ENCODE peak calls at places on chromosomes 6 and 20, in seven cellular contexts. One of them, this sample, is unnamed.

GRCh38 chr6:148590881-148591280 is 155.9 kb upstream of the UST start:
- DNase-seq in testis: peak
- DNase-seq in caudate nucleus: no peak
- DNase-seq in lower leg skin: no peak
- DNase-seq in NCI-H345: no peak
- DNase-seq in GM12865: no peak
- DNase-seq in NCI-H1436: no peak
- DNase-seq in this sample: no peak

GRCh38 chr6:79011940-79012339 is 66.1 kb downstream of the PHIP start:
- DNase-seq in testis: no peak
- DNase-seq in caudate nucleus: no peak
- DNase-seq in lower leg skin: no peak
- DNase-seq in NCI-H345: no peak
- DNase-seq in GM12865: no peak
- DNase-seq in NCI-H1436: no peak
- DNase-seq in this sample: no peak

GRCh38 chr20:36875702-36876472 is at the start of gene TLDC2:
- DNase-seq in testis: no peak
- DNase-seq in caudate nucleus: no peak
- DNase-seq in lower leg skin: no peak
- DNase-seq in NCI-H345: no peak
- DNase-seq in GM12865: no peak
- DNase-seq in NCI-H1436: no peak
- DNase-seq in this sample: no peak

GRCh38 chr6:35259946-35260626 is 551 bp downstream of the ZNF76 start:
- DNase-seq in testis: peak
- DNase-seq in caudate nucleus: no peak
- DNase-seq in lower leg skin: peak
- DNase-seq in NCI-H345: peak
- DNase-seq in GM12865: peak
- DNase-seq in NCI-H1436: peak
- DNase-seq in this sample: no peak

GRCh38 chr6:21740719-21741118 is 147.2 kb downstream of the SOX4 start:
- DNase-seq in testis: no peak
- DNase-seq in caudate nucleus: no peak
- DNase-seq in lower leg skin: no peak
- DNase-seq in NCI-H345: peak
- DNase-seq in GM12865: no peak
- DNase-seq in NCI-H1436: no peak
- DNase-seq in this sample: no peak

GRCh38 chr6:127266892-127267741 is 453 bp downstream of the RNF146 start:
- DNase-seq in testis: peak
- DNase-seq in caudate nucleus: peak
- DNase-seq in lower leg skin: no peak
- DNase-seq in NCI-H345: peak
- DNase-seq in GM12865: peak
- DNase-seq in NCI-H1436: peak
- DNase-seq in this sample: peak

GRCh38 chr6:142846883-142847287 is 98.1 kb downstream of the HIVEP2 start:
- DNase-seq in testis: no peak
- DNase-seq in caudate nucleus: no peak
- DNase-seq in lower leg skin: no peak
- DNase-seq in NCI-H345: no peak
- DNase-seq in GM12865: peak
- DNase-seq in NCI-H1436: no peak
- DNase-seq in this sample: no peak

GRCh38 chr6:136095961-136096360 is 154.2 kb downstream of the MTFR2 start:
- DNase-seq in testis: peak
- DNase-seq in caudate nucleus: no peak
- DNase-seq in lower leg skin: no peak
- DNase-seq in NCI-H345: no peak
- DNase-seq in GM12865: no peak
- DNase-seq in NCI-H1436: no peak
- DNase-seq in this sample: no peak

GRCh38 chr6:6521961-6522360 is 66.6 kb upstream of the LY86 start:
- DNase-seq in testis: no peak
- DNase-seq in caudate nucleus: no peak
- DNase-seq in lower leg skin: no peak
- DNase-seq in NCI-H345: no peak
- DNase-seq in GM12865: no peak
- DNase-seq in NCI-H1436: no peak
- DNase-seq in this sample: no peak

GRCh38 chr6:42042108-42042507 is 8.2 kb upstream of the TAF8 start:
- DNase-seq in testis: no peak
- DNase-seq in caudate nucleus: no peak
- DNase-seq in lower leg skin: no peak
- DNase-seq in NCI-H345: no peak
- DNase-seq in GM12865: no peak
- DNase-seq in NCI-H1436: no peak
- DNase-seq in this sample: no peak

GRCh38 chr6:79170915-79171314 is 63.6 kb downstream of the HMGN3 start:
- DNase-seq in testis: no peak
- DNase-seq in caudate nucleus: no peak
- DNase-seq in lower leg skin: no peak
- DNase-seq in NCI-H345: peak
- DNase-seq in GM12865: peak
- DNase-seq in NCI-H1436: peak
- DNase-seq in this sample: no peak

GRCh38 chr6:11848252-11848651 is 69.6 kb upstream of the ADTRP start:
- DNase-seq in testis: no peak
- DNase-seq in caudate nucleus: no peak
- DNase-seq in lower leg skin: no peak
- DNase-seq in NCI-H345: no peak
- DNase-seq in GM12865: no peak
- DNase-seq in NCI-H1436: no peak
- DNase-seq in this sample: no peak

GRCh38 chr6:88983532-88983931 is 20.1 kb upstream of the RNGTT start:
- DNase-seq in testis: peak
- DNase-seq in caudate nucleus: no peak
- DNase-seq in lower leg skin: no peak
- DNase-seq in NCI-H345: no peak
- DNase-seq in GM12865: peak
- DNase-seq in NCI-H1436: peak
- DNase-seq in this sample: no peak

GRCh38 chr6:10237284-10238043 is 177.4 kb downstream of the TFAP2A start:
- DNase-seq in testis: no peak
- DNase-seq in caudate nucleus: no peak
- DNase-seq in lower leg skin: no peak
- DNase-seq in NCI-H345: no peak
- DNase-seq in GM12865: no peak
- DNase-seq in NCI-H1436: no peak
- DNase-seq in this sample: no peak

GRCh38 chr6:168377856-168378832 is 58.6 kb upstream of the DACT2 start:
- DNase-seq in testis: no peak
- DNase-seq in caudate nucleus: no peak
- DNase-seq in lower leg skin: no peak
- DNase-seq in NCI-H345: peak
- DNase-seq in GM12865: no peak
- DNase-seq in NCI-H1436: no peak
- DNase-seq in this sample: peak

GRCh38 chr6:110125361-110125760 is 54.1 kb downstream of the WASF1 start:
- DNase-seq in testis: no peak
- DNase-seq in caudate nucleus: no peak
- DNase-seq in lower leg skin: no peak
- DNase-seq in NCI-H345: peak
- DNase-seq in GM12865: no peak
- DNase-seq in NCI-H1436: no peak
- DNase-seq in this sample: no peak

GRCh38 chr20:33061626-33062025 is 7.9 kb downstream of the BPIFB3 start:
- DNase-seq in testis: no peak
- DNase-seq in caudate nucleus: no peak
- DNase-seq in lower leg skin: no peak
- DNase-seq in NCI-H345: no peak
- DNase-seq in GM12865: no peak
- DNase-seq in NCI-H1436: no peak
- DNase-seq in this sample: no peak

GRCh38 chr20:13995841-13996240 is 525 bp downstream of the MACROD2 start:
- DNase-seq in testis: peak
- DNase-seq in caudate nucleus: no peak
- DNase-seq in lower leg skin: no peak
- DNase-seq in NCI-H345: peak
- DNase-seq in GM12865: no peak
- DNase-seq in NCI-H1436: peak
- DNase-seq in this sample: no peak

GRCh38 chr6:30684386-30685156 is 1.9 kb downstream of the PPP1R18 start:
- DNase-seq in testis: no peak
- DNase-seq in caudate nucleus: no peak
- DNase-seq in lower leg skin: peak
- DNase-seq in NCI-H345: no peak
- DNase-seq in GM12865: peak
- DNase-seq in NCI-H1436: no peak
- DNase-seq in this sample: no peak

GRCh38 chr6:4775591-4776492 is at the start of gene CDYL:
- DNase-seq in testis: peak
- DNase-seq in caudate nucleus: peak
- DNase-seq in lower leg skin: peak
- DNase-seq in NCI-H345: peak
- DNase-seq in GM12865: peak
- DNase-seq in NCI-H1436: peak
- DNase-seq in this sample: peak

GRCh38 chr6:118284736-118285360 is 263.2 kb upstream of the PLN start:
- DNase-seq in testis: no peak
- DNase-seq in caudate nucleus: no peak
- DNase-seq in lower leg skin: no peak
- DNase-seq in NCI-H345: peak
- DNase-seq in GM12865: no peak
- DNase-seq in NCI-H1436: no peak
- DNase-seq in this sample: peak

GRCh38 chr6:75363304-75363703 is 78.7 kb upstream of the TMEM30A start:
- DNase-seq in testis: no peak
- DNase-seq in caudate nucleus: no peak
- DNase-seq in lower leg skin: no peak
- DNase-seq in NCI-H345: no peak
- DNase-seq in GM12865: peak
- DNase-seq in NCI-H1436: no peak
- DNase-seq in this sample: no peak

GRCh38 chr20:36579996-36580545 is 6.7 kb downstream of the TGIF2 start:
- DNase-seq in testis: peak
- DNase-seq in caudate nucleus: no peak
- DNase-seq in lower leg skin: no peak
- DNase-seq in NCI-H345: no peak
- DNase-seq in GM12865: no peak
- DNase-seq in NCI-H1436: no peak
- DNase-seq in this sample: no peak

GRCh38 chr6:107656883-107657282 is 167.0 kb downstream of the SOBP start:
- DNase-seq in testis: no peak
- DNase-seq in caudate nucleus: no peak
- DNase-seq in lower leg skin: no peak
- DNase-seq in NCI-H345: no peak
- DNase-seq in GM12865: peak
- DNase-seq in NCI-H1436: no peak
- DNase-seq in this sample: no peak

GRCh38 chr6:130852844-130853554 is 25.8 kb downstream of the SMLR1 start:
- DNase-seq in testis: no peak
- DNase-seq in caudate nucleus: no peak
- DNase-seq in lower leg skin: no peak
- DNase-seq in NCI-H345: no peak
- DNase-seq in GM12865: no peak
- DNase-seq in NCI-H1436: no peak
- DNase-seq in this sample: no peak

GRCh38 chr6:12064125-12064524 is 52.0 kb downstream of the HIVEP1 start:
- DNase-seq in testis: no peak
- DNase-seq in caudate nucleus: no peak
- DNase-seq in lower leg skin: no peak
- DNase-seq in NCI-H345: no peak
- DNase-seq in GM12865: peak
- DNase-seq in NCI-H1436: no peak
- DNase-seq in this sample: no peak

GRCh38 chr20:22757424-22758189 is 173.2 kb upstream of the FOXA2 start:
- DNase-seq in testis: no peak
- DNase-seq in caudate nucleus: no peak
- DNase-seq in lower leg skin: no peak
- DNase-seq in NCI-H345: no peak
- DNase-seq in GM12865: no peak
- DNase-seq in NCI-H1436: no peak
- DNase-seq in this sample: no peak

GRCh38 chr6:99016355-99016754 is 68.6 kb upstream of the FBXL4 start:
- DNase-seq in testis: no peak
- DNase-seq in caudate nucleus: no peak
- DNase-seq in lower leg skin: no peak
- DNase-seq in NCI-H345: no peak
- DNase-seq in GM12865: peak
- DNase-seq in NCI-H1436: no peak
- DNase-seq in this sample: no peak

GRCh38 chr6:126716012-126716411 is 376.1 kb downstream of the CENPW start:
- DNase-seq in testis: no peak
- DNase-seq in caudate nucleus: no peak
- DNase-seq in lower leg skin: no peak
- DNase-seq in NCI-H345: no peak
- DNase-seq in GM12865: no peak
- DNase-seq in NCI-H1436: no peak
- DNase-seq in this sample: no peak

GRCh38 chr6:20946890-20947289 is 412.6 kb downstream of the CDKAL1 start:
- DNase-seq in testis: no peak
- DNase-seq in caudate nucleus: no peak
- DNase-seq in lower leg skin: no peak
- DNase-seq in NCI-H345: no peak
- DNase-seq in GM12865: no peak
- DNase-seq in NCI-H1436: no peak
- DNase-seq in this sample: no peak

GRCh38 chr6:89526563-89526869 is 93.6 kb downstream of the ANKRD6 start:
- DNase-seq in testis: no peak
- DNase-seq in caudate nucleus: no peak
- DNase-seq in lower leg skin: no peak
- DNase-seq in NCI-H345: no peak
- DNase-seq in GM12865: no peak
- DNase-seq in NCI-H1436: no peak
- DNase-seq in this sample: no peak